ENCODE peak calls at places on chromosomes 5 and 9, in nine cellular contexts. One of them, this sample, is unnamed.
A peak's percentile ranks its signal among the peaks of the same experiment; 100 is the strongest.

GRCh38 chr5:172697123-172698121 is 56.4 kb downstream of the NEURL1B start:
- DNase-seq in ovary: peak; percentile 88
- DNase-seq in testis: peak; percentile 93
- DNase-seq in A673: peak; percentile 82
- DNase-seq in OCI-LY7: peak; percentile 87
- DNase-seq in tibial nerve: peak; percentile 90
- DNase-seq in upper lobe of left lung: peak; percentile 94
- DNase-seq in breast epithelium: peak; percentile 90
- DNase-seq in GM23338: peak; percentile 94
- DNase-seq in this sample: peak; percentile 90

GRCh38 chr5:171336486-171337206 is 27.6 kb downstream of the TLX3 start:
- DNase-seq in ovary: no peak
- DNase-seq in testis: peak; percentile 61
- DNase-seq in A673: peak; percentile 57
- DNase-seq in OCI-LY7: no peak
- DNase-seq in tibial nerve: peak; percentile 13
- DNase-seq in upper lobe of left lung: no peak
- DNase-seq in breast epithelium: no peak
- DNase-seq in GM23338: peak; percentile 67
- DNase-seq in this sample: peak; percentile 24

GRCh38 chr9:89312154-89312616 is 1.2 kb downstream of the CKS2 start:
- DNase-seq in ovary: no peak
- DNase-seq in testis: peak; percentile 42
- DNase-seq in A673: peak; percentile 43
- DNase-seq in OCI-LY7: peak; percentile 48
- DNase-seq in tibial nerve: no peak
- DNase-seq in upper lobe of left lung: no peak
- DNase-seq in breast epithelium: no peak
- DNase-seq in GM23338: peak; percentile 46
- DNase-seq in this sample: no peak

GRCh38 chr9:21831841-21832509 is 29.5 kb downstream of the MTAP start:
- DNase-seq in ovary: no peak
- DNase-seq in testis: no peak
- DNase-seq in A673: peak; percentile 35
- DNase-seq in OCI-LY7: peak; percentile 16
- DNase-seq in tibial nerve: no peak
- DNase-seq in upper lobe of left lung: peak; percentile 58
- DNase-seq in breast epithelium: no peak
- DNase-seq in GM23338: no peak
- DNase-seq in this sample: no peak

GRCh38 chr5:95369796-95370195 is 21.4 kb upstream of the FAM81B start:
- DNase-seq in ovary: no peak
- DNase-seq in testis: no peak
- DNase-seq in A673: no peak
- DNase-seq in OCI-LY7: no peak
- DNase-seq in tibial nerve: no peak
- DNase-seq in upper lobe of left lung: no peak
- DNase-seq in breast epithelium: no peak
- DNase-seq in GM23338: no peak
- DNase-seq in this sample: no peak

GRCh38 chr5:150529555-150529954 is 21.6 kb downstream of the NDST1 start:
- DNase-seq in ovary: no peak
- DNase-seq in testis: no peak
- DNase-seq in A673: no peak
- DNase-seq in OCI-LY7: no peak
- DNase-seq in tibial nerve: no peak
- DNase-seq in upper lobe of left lung: no peak
- DNase-seq in breast epithelium: no peak
- DNase-seq in GM23338: no peak
- DNase-seq in this sample: no peak

GRCh38 chr5:139146809-139147742 is 51.1 kb downstream of the SIL1 start:
- DNase-seq in ovary: no peak
- DNase-seq in testis: no peak
- DNase-seq in A673: peak; percentile 32
- DNase-seq in OCI-LY7: no peak
- DNase-seq in tibial nerve: no peak
- DNase-seq in upper lobe of left lung: no peak
- DNase-seq in breast epithelium: no peak
- DNase-seq in GM23338: no peak
- DNase-seq in this sample: no peak

GRCh38 chr5:80711938-80712337 is 57.2 kb upstream of the DHFR start:
- DNase-seq in ovary: no peak
- DNase-seq in testis: peak; percentile 43
- DNase-seq in A673: peak; percentile 72
- DNase-seq in OCI-LY7: no peak
- DNase-seq in tibial nerve: no peak
- DNase-seq in upper lobe of left lung: no peak
- DNase-seq in breast epithelium: no peak
- DNase-seq in GM23338: peak; percentile 85
- DNase-seq in this sample: no peak

DNA sequence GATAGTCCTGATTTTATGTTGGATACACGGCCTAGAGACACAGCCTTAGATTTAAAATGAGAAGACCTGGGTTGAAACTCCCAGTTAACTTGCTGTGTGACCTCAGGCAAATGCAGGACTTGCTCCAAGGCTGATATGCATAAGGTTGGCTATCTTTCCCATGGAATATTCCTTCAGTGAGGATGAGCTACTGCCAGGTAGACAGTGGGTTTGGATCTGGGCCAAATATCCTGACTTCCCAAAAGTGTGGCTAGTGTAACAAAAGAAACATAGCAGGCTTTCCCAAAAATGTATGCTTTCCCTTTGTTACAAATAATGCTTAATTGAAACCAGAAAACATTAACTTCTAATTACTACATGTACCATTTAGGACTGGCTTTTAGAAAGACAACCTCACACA is 697 bp upstream of the XPA start:
- DNase-seq in ovary: no peak
- DNase-seq in testis: no peak
- DNase-seq in A673: no peak
- DNase-seq in OCI-LY7: no peak
- DNase-seq in tibial nerve: no peak
- DNase-seq in upper lobe of left lung: no peak
- DNase-seq in breast epithelium: no peak
- DNase-seq in GM23338: no peak
- DNase-seq in this sample: no peak
- H3K4me3 ChIP-seq in ovary: peak overlapping the region; percentile 64
- H3K4me3 ChIP-seq in testis: no peak overlapping the region
- H3K4me3 ChIP-seq in A673: peak overlapping the region; percentile 92
- H3K4me3 ChIP-seq in OCI-LY7: peak overlapping the region; percentile 85
- H3K4me3 ChIP-seq in tibial nerve: no peak overlapping the region
- H3K4me3 ChIP-seq in upper lobe of left lung: no peak overlapping the region
- H3K4me3 ChIP-seq in breast epithelium: peak overlapping the region; percentile 84
- H3K4me3 ChIP-seq in GM23338: peak overlapping the region; percentile 87
- H3K4me3 ChIP-seq in this sample: peak overlapping the region; percentile 55

DNA sequence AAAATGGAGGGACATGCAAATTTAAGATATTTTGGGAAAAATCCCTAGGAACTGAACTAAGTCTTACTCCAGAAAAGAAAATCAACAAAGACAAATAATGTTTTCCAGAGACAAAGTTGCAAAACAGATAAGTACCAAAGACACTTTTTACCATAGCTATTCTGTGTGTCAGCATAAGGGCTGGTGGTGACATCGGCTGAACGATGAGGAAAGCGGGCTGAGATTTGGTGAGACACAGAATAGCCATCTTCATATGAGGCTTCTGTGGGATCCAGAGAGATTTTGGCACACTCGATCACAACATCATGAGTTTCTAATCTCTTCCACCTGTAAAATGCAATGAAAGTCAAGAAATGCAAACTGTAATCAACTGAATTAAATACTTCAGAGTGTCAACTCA is 32.3 kb downstream of the TSC1 start:
- DNase-seq in ovary: no peak
- DNase-seq in testis: no peak
- DNase-seq in A673: no peak
- DNase-seq in OCI-LY7: no peak
- DNase-seq in tibial nerve: no peak
- DNase-seq in upper lobe of left lung: no peak
- DNase-seq in breast epithelium: no peak
- DNase-seq in GM23338: no peak
- DNase-seq in this sample: no peak
- H3K36me3 ChIP-seq in ovary: no peaks in the 10 kb centered on the region
- H3K36me3 ChIP-seq in testis: no peaks in the 10 kb centered on the region
- H3K36me3 ChIP-seq in A673: peaks cover 44% of the 10 kb centered on the region
- H3K36me3 ChIP-seq in OCI-LY7: peaks cover 63% of the 10 kb centered on the region
- H3K36me3 ChIP-seq in tibial nerve: peaks cover 22% of the 10 kb centered on the region
- H3K36me3 ChIP-seq in upper lobe of left lung: peaks cover 41% of the 10 kb centered on the region
- H3K36me3 ChIP-seq in breast epithelium: peaks cover 9% of the 10 kb centered on the region
- H3K36me3 ChIP-seq in GM23338: peaks cover 15% of the 10 kb centered on the region
- H3K36me3 ChIP-seq in this sample: no peaks in the 10 kb centered on the region

GRCh38 chr5:10367586-10367985 is 14.1 kb downstream of the MARCHF6 start:
- DNase-seq in ovary: no peak
- DNase-seq in testis: no peak
- DNase-seq in A673: no peak
- DNase-seq in OCI-LY7: no peak
- DNase-seq in tibial nerve: no peak
- DNase-seq in upper lobe of left lung: no peak
- DNase-seq in breast epithelium: no peak
- DNase-seq in GM23338: no peak
- DNase-seq in this sample: no peak

GRCh38 chr5:10366310-10367297 is 13.1 kb downstream of the MARCHF6 start:
- DNase-seq in ovary: no peak
- DNase-seq in testis: peak; percentile 78
- DNase-seq in A673: peak; percentile 52
- DNase-seq in OCI-LY7: no peak
- DNase-seq in tibial nerve: no peak
- DNase-seq in upper lobe of left lung: peak; percentile 67
- DNase-seq in breast epithelium: no peak
- DNase-seq in GM23338: no peak
- DNase-seq in this sample: no peak

GRCh38 chr5:10365800-10366199 is 12.3 kb downstream of the MARCHF6 start:
- DNase-seq in ovary: no peak
- DNase-seq in testis: no peak
- DNase-seq in A673: no peak
- DNase-seq in OCI-LY7: no peak
- DNase-seq in tibial nerve: no peak
- DNase-seq in upper lobe of left lung: no peak
- DNase-seq in breast epithelium: no peak
- DNase-seq in GM23338: no peak
- DNase-seq in this sample: no peak

GRCh38 chr5:10363519-10364185 is 10.2 kb downstream of the MARCHF6 start:
- DNase-seq in ovary: no peak
- DNase-seq in testis: no peak
- DNase-seq in A673: no peak
- DNase-seq in OCI-LY7: no peak
- DNase-seq in tibial nerve: no peak
- DNase-seq in upper lobe of left lung: no peak
- DNase-seq in breast epithelium: no peak
- DNase-seq in GM23338: no peak
- DNase-seq in this sample: no peak

DNA sequence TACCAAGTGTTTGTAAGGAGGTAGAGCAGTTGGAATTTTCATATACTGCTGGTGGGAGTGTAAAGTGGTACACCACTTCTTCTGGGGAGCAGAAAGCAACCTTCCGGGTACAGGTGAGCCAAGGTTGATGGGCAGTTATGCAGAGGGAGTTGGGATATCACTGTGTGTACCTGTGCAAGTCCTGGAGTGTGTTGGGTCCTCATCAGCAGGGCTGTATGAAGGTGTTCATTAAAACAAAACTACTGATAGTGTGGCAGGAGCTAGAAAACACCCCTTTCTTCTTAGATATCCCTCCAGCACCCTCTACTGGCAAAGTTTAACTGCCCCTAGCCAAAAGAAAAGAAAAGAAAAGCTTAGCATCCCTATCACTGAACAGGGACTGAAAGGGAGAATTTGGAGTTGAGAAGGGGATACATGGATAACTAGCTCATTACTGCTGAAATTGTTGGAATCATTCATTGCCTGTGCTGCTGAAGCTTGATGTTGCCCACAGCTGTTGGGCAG is 10.7 kb downstream of the MARCHF6 start:
- DNase-seq in ovary: no peak
- DNase-seq in testis: no peak
- DNase-seq in A673: no peak
- DNase-seq in OCI-LY7: peak; percentile 37
- DNase-seq in tibial nerve: no peak
- DNase-seq in upper lobe of left lung: no peak
- DNase-seq in breast epithelium: no peak
- DNase-seq in GM23338: peak; percentile 69
- DNase-seq in this sample: no peak
- TF ChIP-seq CTCF in ovary: no peak
- TF ChIP-seq CTCF in testis: no peak
- TF ChIP-seq CTCF in A673: peak; percentile 40
- TF ChIP-seq CTCF in OCI-LY7: peak; percentile 78
- TF ChIP-seq CTCF in tibial nerve: no peak
- TF ChIP-seq CTCF in upper lobe of left lung: peak; percentile 27
- TF ChIP-seq CTCF in breast epithelium: no peak
- TF ChIP-seq CTCF in GM23338: peak; percentile 69
- TF ChIP-seq CTCF in this sample: no peak

GRCh38 chr5:10441083-10441991 is at the start of gene ROPN1L:
- DNase-seq in ovary: peak; percentile 90
- DNase-seq in testis: peak; percentile 90
- DNase-seq in A673: peak; percentile 87
- DNase-seq in OCI-LY7: peak; percentile 57
- DNase-seq in tibial nerve: peak; percentile 64
- DNase-seq in upper lobe of left lung: peak; percentile 91
- DNase-seq in breast epithelium: peak; percentile 79
- DNase-seq in GM23338: peak; percentile 93
- DNase-seq in this sample: peak; percentile 78

GRCh38 chr5:10442581-10442980 is 902 bp downstream of the ROPN1L start:
- DNase-seq in ovary: no peak
- DNase-seq in testis: no peak
- DNase-seq in A673: no peak
- DNase-seq in OCI-LY7: no peak
- DNase-seq in tibial nerve: no peak
- DNase-seq in upper lobe of left lung: no peak
- DNase-seq in breast epithelium: no peak
- DNase-seq in GM23338: no peak
- DNase-seq in this sample: no peak

GRCh38 chr5:10439692-10440091 is 2.0 kb upstream of the ROPN1L start:
- DNase-seq in ovary: no peak
- DNase-seq in testis: no peak
- DNase-seq in A673: no peak
- DNase-seq in OCI-LY7: no peak
- DNase-seq in tibial nerve: no peak
- DNase-seq in upper lobe of left lung: no peak
- DNase-seq in breast epithelium: no peak
- DNase-seq in GM23338: no peak
- DNase-seq in this sample: no peak

GRCh38 chr5:10441992-10442435 is 335 bp downstream of the ROPN1L start:
- DNase-seq in ovary: no peak
- DNase-seq in testis: no peak
- DNase-seq in A673: no peak
- DNase-seq in OCI-LY7: no peak
- DNase-seq in tibial nerve: no peak
- DNase-seq in upper lobe of left lung: no peak
- DNase-seq in breast epithelium: no peak
- DNase-seq in GM23338: no peak
- DNase-seq in this sample: peak; percentile 22

DNA sequence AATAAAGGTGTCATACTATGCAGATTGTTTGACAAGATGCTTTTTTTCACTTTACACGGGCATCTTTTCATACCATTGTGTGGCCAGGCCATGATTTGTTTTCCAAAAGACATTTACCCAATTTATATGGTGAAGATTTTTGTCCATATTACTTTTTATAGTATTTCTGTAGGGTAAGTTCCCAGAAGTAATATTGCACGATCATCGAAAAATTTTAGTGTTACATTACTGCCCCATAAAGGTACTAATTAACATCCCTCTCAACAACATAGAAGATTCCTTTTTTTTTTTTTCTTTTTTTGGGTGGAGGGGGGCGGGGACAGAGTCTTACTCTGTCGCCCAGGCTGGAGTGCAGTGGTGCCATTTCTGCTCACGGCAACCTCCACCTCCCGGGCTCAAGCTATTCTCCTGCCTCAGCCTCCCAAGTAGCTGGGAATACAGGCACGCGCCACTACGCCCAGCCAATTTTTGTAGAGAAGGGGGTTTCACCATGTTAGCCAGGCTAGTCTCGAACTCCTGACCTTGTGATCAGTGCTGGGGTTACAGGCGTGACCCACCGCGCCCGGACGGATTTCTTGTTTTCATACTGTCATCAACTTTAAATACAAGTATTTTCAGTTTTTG is 1.2 kb upstream of the ROPN1L start:
- DNase-seq in ovary: peak; percentile 33
- DNase-seq in testis: no peak
- DNase-seq in A673: no peak
- DNase-seq in OCI-LY7: no peak
- DNase-seq in tibial nerve: no peak
- DNase-seq in upper lobe of left lung: no peak
- DNase-seq in breast epithelium: no peak
- DNase-seq in GM23338: no peak
- DNase-seq in this sample: no peak
- H3K4me3 ChIP-seq in ovary: peak overlapping the region; percentile 50
- H3K4me3 ChIP-seq in testis: no peak overlapping the region
- H3K4me3 ChIP-seq in A673: peak overlapping the region; percentile 56
- H3K4me3 ChIP-seq in OCI-LY7: no peak overlapping the region
- H3K4me3 ChIP-seq in tibial nerve: peak overlapping the region; percentile 43
- H3K4me3 ChIP-seq in upper lobe of left lung: no peak overlapping the region
- H3K4me3 ChIP-seq in breast epithelium: no peak overlapping the region
- H3K4me3 ChIP-seq in GM23338: peak overlapping the region; percentile 85
- H3K4me3 ChIP-seq in this sample: peak overlapping the region; percentile 65

This sample was measured in uterus.